ENCODE peak calls at places on chromosomes 16 and 17, in five cellular contexts. G is fibroblast of lung, W is mammary epithelial cell, B is K562, U is HCT116. Q is an unnamed sample.

GRCh38 chr16:48517493-48517892 is 92.5 kb downstream of the N4BP1 start:
- DNase-seq in W (peak; percentile 33), U (no peak), G (no peak), B (no peak), Q (no peak)

GRCh38 chr17:6936370-6937028 is 59.4 kb upstream of the ALOX12 start:
- DNase-seq in W (no peak), B (no peak), G (peak; percentile 24), U (no peak), Q (peak; percentile 60)

GRCh38 chr17:10697092-10698081 is at the start of the genes ADPRM and SCO1:
- DNase-seq in W (peak; percentile 90), U (peak; percentile 80), G (peak; percentile 94), B (peak; percentile 93), Q (peak; percentile 91)

GRCh38 chr17:80943346-80944145 is 48.1 kb upstream of the CHMP6 start:
- DNase-seq in U (no peak), W (no peak), G (no peak), B (no peak), Q (no peak)

GRCh38 chr16:57665541-57665940 is 2.6 kb upstream of the ADGRG3 start:
- DNase-seq in U (no peak), W (no peak), B (no peak), G (no peak), Q (no peak)

GRCh38 chr16:9645911-9646310 is 536.3 kb downstream of the GRIN2A start:
- DNase-seq in G (no peak), W (no peak), U (no peak), B (no peak), Q (no peak)

GRCh38 chr17:75751676-75752404 is 13.2 kb downstream of the GALK1 start:
- DNase-seq in B (no peak), U (no peak), G (no peak), W (no peak), Q (no peak)

GRCh38 chr16:1788708-1789100 is 4.8 kb downstream of the IGFALS start:
- DNase-seq in G (no peak), U (no peak), W (no peak), B (no peak), Q (no peak)

GRCh38 chr16:85369741-85370528 is 243.2 kb upstream of the GSE1 start:
- DNase-seq in U (no peak), W (no peak), B (peak; percentile 80), G (no peak), Q (no peak)

GRCh38 chr17:28726396-28726911 is 421 bp upstream of the TLCD1 start:
- DNase-seq in W (peak; percentile 73), G (peak; percentile 58), U (peak; percentile 53), B (peak; percentile 87), Q (peak; percentile 81)

GRCh38 chr16:3487521-3488410 is 7.5 kb downstream of the C16orf90 start:
- DNase-seq in G (no peak), U (no peak), W (no peak), B (no peak), Q (peak; percentile 87)

GRCh38 chr16:11408261-11408660 is 63.0 kb downstream of the RMI2 start:
- DNase-seq in G (no peak), U (no peak), W (no peak), B (peak; percentile 21), Q (no peak)

GRCh38 chr17:17570207-17570797 is 21.2 kb downstream of the PEMT start:
- DNase-seq in B (no peak), U (no peak), G (peak; percentile 12), W (no peak), Q (no peak)

GRCh38 chr17:82120148-82120547 is 22.1 kb upstream of the FASN start:
- DNase-seq in G (peak; percentile 43), W (no peak), B (no peak), U (no peak), Q (no peak)

GRCh38 chr16:55496509-55497145 is 12.2 kb upstream of the LPCAT2 start:
- DNase-seq in G (no peak), B (no peak), U (no peak), W (no peak), Q (no peak)

GRCh38 chr16:89910717-89911354 is 7.8 kb upstream of the MC1R start:
- DNase-seq in B (no peak), W (no peak), G (no peak), U (no peak), Q (no peak)

GRCh38 chr16:82713778-82714177 is 87.0 kb downstream of the CDH13 start:
- DNase-seq in B (no peak), G (no peak), W (peak; percentile 6), U (no peak), Q (no peak)

GRCh38 chr17:78416791-78417530 is 38.5 kb downstream of the PGS1 start:
- DNase-seq in W (no peak), G (no peak), U (no peak), B (no peak), Q (no peak)

GRCh38 chr16:50271148-50272041 is 5.0 kb downstream of the ADCY7 start:
- DNase-seq in U (no peak), G (no peak), B (peak; percentile 60), W (no peak), Q (no peak)

GRCh38 chr16:79037429-79038373 is 562.8 kb downstream of the MAF start:
- DNase-seq in B (no peak), W (no peak), G (no peak), U (no peak), Q (no peak)

GRCh38 chr17:10754109-10754508 is 24.3 kb upstream of the TMEM220 start:
- DNase-seq in W (no peak), U (peak; percentile 51), G (no peak), B (peak; percentile 18), Q (peak; percentile 17)

GRCh38 chr16:54446639-54447038 is 160.1 kb upstream of the IRX3 start:
- DNase-seq in G (peak; percentile 96), B (no peak), W (peak; percentile 77), U (no peak), Q (peak; percentile 67)

GRCh38 chr16:3051009-3051408 is 4.6 kb downstream of the MMP25 start:
- DNase-seq in W (no peak), U (no peak), B (no peak), G (no peak), Q (no peak)

GRCh38 chr17:40072481-40073346 is 9.9 kb downstream of the THRA start:
- DNase-seq in B (peak; percentile 77), U (no peak), W (no peak), G (no peak), Q (no peak)

GRCh38 chr17:40073454-40074174 is 10.8 kb downstream of the THRA start:
- DNase-seq in B (no peak), W (no peak), G (no peak), U (no peak), Q (no peak)

GRCh38 chr17:40070895-40071719 is 8.3 kb downstream of the THRA start:
- DNase-seq in B (peak; percentile 68), W (no peak), G (no peak), U (no peak), Q (no peak)

GRCh38 chr17:40070644-40070894 is 7.8 kb downstream of the THRA start:
- DNase-seq in W (no peak), U (no peak), B (no peak), G (no peak), Q (no peak)

GRCh38 chr17:40071720-40072480 is 9.1 kb downstream of the THRA start:
- DNase-seq in B (no peak), U (no peak), W (no peak), G (no peak), Q (no peak)
- H3K4me3 ChIP-seq in B (no peak overlapping the region), U (no peak overlapping the region), W (no peak overlapping the region), G (no peak overlapping the region), Q (no peak overlapping the region)

DNA sequence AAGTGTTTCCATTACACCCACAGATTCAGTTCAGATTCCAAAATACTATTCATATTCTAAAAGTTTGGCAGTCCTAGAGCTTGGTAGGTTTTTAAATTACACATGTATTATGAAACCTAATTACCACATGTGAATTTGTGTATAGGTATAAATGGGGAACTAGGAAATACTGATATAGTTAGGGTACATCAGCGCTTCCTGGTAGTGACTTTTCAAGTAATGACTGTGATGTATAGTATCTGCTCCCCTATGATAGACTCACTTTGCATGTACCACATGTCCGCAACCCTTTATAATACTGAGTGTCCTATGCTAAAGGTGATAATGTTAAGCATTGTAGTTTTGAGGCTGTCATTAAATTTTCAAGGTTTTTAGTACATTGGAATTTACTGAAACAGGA is 22.9 kb downstream of the CDK12 start:
- DNase-seq in W (no peak), U (no peak), B (no peak), G (no peak), Q (no peak)
- H3K4me1 ChIP-seq in W (peaks cover 17% of the 10 kb centered on the region), U (peaks cover 19% of the 10 kb centered on the region), B (peaks cover 3% of the 10 kb centered on the region), G (no peaks in the 10 kb centered on the region), Q (peaks cover 35% of the 10 kb centered on the region)

GRCh38 chr16:694187-694862 is 4.1 kb upstream of the WDR24 start:
- DNase-seq in W (no peak), U (no peak), G (no peak), B (peak; percentile 45), Q (no peak)

GRCh38 chr16:695355-696089 is 5.3 kb upstream of the WDR24 start:
- DNase-seq in U (no peak), B (peak; percentile 77), W (peak; percentile 69), G (no peak), Q (peak; percentile 93)

GRCh38 chr16:693766-694165 is 3.6 kb upstream of the WDR24 start:
- DNase-seq in G (no peak), B (no peak), U (no peak), W (no peak), Q (no peak)

GRCh38 chr16:693364-693763 is 3.2 kb upstream of the WDR24 start:
- DNase-seq in B (no peak), G (no peak), U (no peak), W (no peak), Q (no peak)

DNA sequence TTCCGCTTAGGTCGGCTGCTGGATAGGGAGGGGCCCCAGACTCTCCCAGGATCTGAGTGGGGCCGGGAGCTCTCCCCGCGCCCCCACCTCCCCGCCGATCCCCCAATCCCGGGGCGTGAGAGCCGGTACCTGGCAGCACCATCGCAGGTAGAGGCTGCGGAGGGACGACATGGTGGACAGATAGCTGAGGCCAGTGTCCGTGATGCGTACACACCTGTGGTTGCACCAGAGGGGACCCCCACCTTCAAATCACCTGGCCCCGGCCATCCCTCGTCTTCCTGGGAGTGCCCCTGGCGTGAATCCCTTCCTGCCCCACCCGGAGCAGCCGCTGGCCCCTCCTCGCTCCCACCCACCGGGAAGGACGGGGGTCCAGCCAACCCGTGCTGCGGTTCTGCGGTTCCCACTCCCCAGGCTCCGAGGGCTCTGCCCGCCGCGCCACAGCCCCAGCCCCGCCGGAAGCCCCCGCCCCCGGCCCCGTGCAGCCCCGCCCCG is 4.7 kb upstream of the WDR24 start:
- DNase-seq in B (no peak), W (no peak), U (no peak), G (no peak), Q (no peak)
- H3K4me2 ChIP-seq in B (peak overlapping the region; percentile 80), W (peak overlapping the region; percentile 41), U (peak overlapping the region; percentile 88), G (no peak overlapping the region), Q (no peak overlapping the region)

GRCh38 chr17:57260325-57261083 is 4.2 kb downstream of the MSI2 start:
- DNase-seq in B (no peak), U (no peak), G (no peak), W (no peak), Q (no peak)
- H3K4me3 ChIP-seq in B (no peak overlapping the region), U (no peak overlapping the region), G (no peak overlapping the region), W (no peak overlapping the region), Q (no peak overlapping the region)

GRCh38 chr16:70695351-70696070 is 9.7 kb upstream of the MTSS2 start:
- DNase-seq in W (no peak), B (peak; percentile 91), G (peak; percentile 41), U (no peak), Q (peak; percentile 70)
- H3K4me1 ChIP-seq in W (peaks cover 73% of the 10 kb centered on the region), B (peaks cover 77% of the 10 kb centered on the region), G (peaks cover 49% of the 10 kb centered on the region), U (peaks cover 64% of the 10 kb centered on the region), Q (peaks cover 63% of the 10 kb centered on the region)

Q was measured in PC-9.